ENCODE peak calls at places on chromosomes 5 and 9, in eight cellular contexts. One of them, this sample, is unnamed.

GRCh38 chr5:138448481-138449398 is 9.9 kb downstream of the REEP2 start:
- DNase-seq in upper lobe of right lung: no peak
- DNase-seq in EL: peak
- DNase-seq in AG20443: peak
- DNase-seq in hepatic stellate cell: peak
- DNase-seq in IMR-90: peak
- DNase-seq in spleen: no peak
- DNase-seq in HTR-8/SVneo: no peak
- DNase-seq in this sample: peak

GRCh38 chr5:139389701-139390638 is at the start of gene MZB1:
- DNase-seq in upper lobe of right lung: no peak
- DNase-seq in IMR-90: no peak
- DNase-seq in spleen: peak
- DNase-seq in AG20443: no peak
- DNase-seq in HTR-8/SVneo: no peak
- DNase-seq in hepatic stellate cell: no peak
- DNase-seq in EL: no peak
- DNase-seq in this sample: no peak

GRCh38 chr9:129609486-129610192 is 11.3 kb downstream of the C9orf50 start:
- DNase-seq in hepatic stellate cell: peak
- DNase-seq in IMR-90: no peak
- DNase-seq in AG20443: peak
- DNase-seq in upper lobe of right lung: peak
- DNase-seq in spleen: peak
- DNase-seq in HTR-8/SVneo: no peak
- DNase-seq in EL: peak
- DNase-seq in this sample: no peak

GRCh38 chr5:131282235-131282634 is 18.4 kb downstream of the CDC42SE2 start:
- DNase-seq in HTR-8/SVneo: no peak
- DNase-seq in IMR-90: no peak
- DNase-seq in hepatic stellate cell: no peak
- DNase-seq in EL: no peak
- DNase-seq in AG20443: no peak
- DNase-seq in upper lobe of right lung: no peak
- DNase-seq in spleen: no peak
- DNase-seq in this sample: no peak

GRCh38 chr5:77167695-77168111 is 42.8 kb upstream of the PDE8B start:
- DNase-seq in AG20443: peak
- DNase-seq in spleen: no peak
- DNase-seq in IMR-90: peak
- DNase-seq in EL: peak
- DNase-seq in upper lobe of right lung: no peak
- DNase-seq in HTR-8/SVneo: peak
- DNase-seq in hepatic stellate cell: peak
- DNase-seq in this sample: no peak

GRCh38 chr5:141560725-141561483 is 57.9 kb downstream of the DIAPH1 start:
- DNase-seq in AG20443: peak
- DNase-seq in HTR-8/SVneo: peak
- DNase-seq in hepatic stellate cell: peak
- DNase-seq in spleen: no peak
- DNase-seq in EL: peak
- DNase-seq in upper lobe of right lung: peak
- DNase-seq in IMR-90: peak
- DNase-seq in this sample: no peak

GRCh38 chr9:124257865-124258764 is at the start of gene NEK6:
- DNase-seq in hepatic stellate cell: peak
- DNase-seq in upper lobe of right lung: peak
- DNase-seq in spleen: peak
- DNase-seq in HTR-8/SVneo: no peak
- DNase-seq in IMR-90: peak
- DNase-seq in AG20443: peak
- DNase-seq in EL: peak
- DNase-seq in this sample: no peak

GRCh38 chr5:74206571-74207550 is 433.7 kb downstream of the ENC1 start:
- DNase-seq in upper lobe of right lung: peak
- DNase-seq in hepatic stellate cell: no peak
- DNase-seq in AG20443: peak
- DNase-seq in spleen: no peak
- DNase-seq in EL: peak
- DNase-seq in IMR-90: peak
- DNase-seq in HTR-8/SVneo: peak
- DNase-seq in this sample: no peak

GRCh38 chr9:134392900-134393299 is 66.6 kb downstream of the RXRA start:
- DNase-seq in IMR-90: no peak
- DNase-seq in EL: no peak
- DNase-seq in AG20443: no peak
- DNase-seq in HTR-8/SVneo: no peak
- DNase-seq in upper lobe of right lung: no peak
- DNase-seq in spleen: no peak
- DNase-seq in hepatic stellate cell: no peak
- DNase-seq in this sample: no peak

GRCh38 chr9:87270241-87271234 is 227.1 kb upstream of the DAPK1 start:
- DNase-seq in hepatic stellate cell: peak
- DNase-seq in IMR-90: peak
- DNase-seq in AG20443: peak
- DNase-seq in spleen: no peak
- DNase-seq in upper lobe of right lung: no peak
- DNase-seq in EL: peak
- DNase-seq in HTR-8/SVneo: no peak
- DNase-seq in this sample: no peak

GRCh38 chr9:93390953-93391515 is 60.5 kb upstream of the FAM120A start:
- DNase-seq in IMR-90: no peak
- DNase-seq in AG20443: no peak
- DNase-seq in EL: no peak
- DNase-seq in upper lobe of right lung: no peak
- DNase-seq in HTR-8/SVneo: no peak
- DNase-seq in hepatic stellate cell: no peak
- DNase-seq in spleen: no peak
- DNase-seq in this sample: no peak

GRCh38 chr5:13955896-13956295 is 11.4 kb upstream of the DNAH5 start:
- DNase-seq in HTR-8/SVneo: no peak
- DNase-seq in spleen: no peak
- DNase-seq in upper lobe of right lung: no peak
- DNase-seq in EL: peak
- DNase-seq in hepatic stellate cell: peak
- DNase-seq in AG20443: peak
- DNase-seq in IMR-90: peak
- DNase-seq in this sample: no peak

GRCh38 chr5:115343855-115344254 is 47.4 kb upstream of the CCDC112 start:
- DNase-seq in AG20443: peak
- DNase-seq in HTR-8/SVneo: no peak
- DNase-seq in IMR-90: peak
- DNase-seq in spleen: no peak
- DNase-seq in hepatic stellate cell: peak
- DNase-seq in upper lobe of right lung: no peak
- DNase-seq in EL: peak
- DNase-seq in this sample: no peak

GRCh38 chr5:95843733-95844223 is 21.3 kb upstream of the GLRX start:
- DNase-seq in AG20443: peak
- DNase-seq in EL: peak
- DNase-seq in hepatic stellate cell: no peak
- DNase-seq in HTR-8/SVneo: no peak
- DNase-seq in spleen: no peak
- DNase-seq in upper lobe of right lung: peak
- DNase-seq in IMR-90: no peak
- DNase-seq in this sample: no peak

GRCh38 chr5:180047667-180048066 is 23.9 kb downstream of the RNF130 start:
- DNase-seq in EL: no peak
- DNase-seq in spleen: no peak
- DNase-seq in IMR-90: no peak
- DNase-seq in upper lobe of right lung: peak
- DNase-seq in HTR-8/SVneo: no peak
- DNase-seq in AG20443: no peak
- DNase-seq in hepatic stellate cell: no peak
- DNase-seq in this sample: no peak

GRCh38 chr9:34334337-34334824 is 5.0 kb downstream of the NUDT2 start:
- DNase-seq in EL: no peak
- DNase-seq in spleen: no peak
- DNase-seq in upper lobe of right lung: no peak
- DNase-seq in hepatic stellate cell: no peak
- DNase-seq in HTR-8/SVneo: no peak
- DNase-seq in IMR-90: peak
- DNase-seq in AG20443: no peak
- DNase-seq in this sample: no peak

GRCh38 chr5:147310059-147310704 is 75.4 kb downstream of the STK32A start:
- DNase-seq in spleen: no peak
- DNase-seq in AG20443: peak
- DNase-seq in upper lobe of right lung: peak
- DNase-seq in hepatic stellate cell: no peak
- DNase-seq in HTR-8/SVneo: peak
- DNase-seq in IMR-90: peak
- DNase-seq in EL: peak
- DNase-seq in this sample: no peak

GRCh38 chr9:103798620-103799019 is 295.5 kb upstream of the SMC2 start:
- DNase-seq in IMR-90: no peak
- DNase-seq in spleen: no peak
- DNase-seq in hepatic stellate cell: peak
- DNase-seq in EL: peak
- DNase-seq in HTR-8/SVneo: peak
- DNase-seq in upper lobe of right lung: no peak
- DNase-seq in AG20443: no peak
- DNase-seq in this sample: no peak

GRCh38 chr9:84371737-84372136 is 31.2 kb upstream of the SLC28A3 start:
- DNase-seq in upper lobe of right lung: no peak
- DNase-seq in AG20443: peak
- DNase-seq in HTR-8/SVneo: peak
- DNase-seq in hepatic stellate cell: peak
- DNase-seq in EL: peak
- DNase-seq in spleen: no peak
- DNase-seq in IMR-90: peak
- DNase-seq in this sample: no peak

GRCh38 chr5:132467292-132467984 is 23.1 kb downstream of the IRF1 start:
- DNase-seq in EL: no peak
- DNase-seq in AG20443: no peak
- DNase-seq in IMR-90: no peak
- DNase-seq in upper lobe of right lung: peak
- DNase-seq in spleen: peak
- DNase-seq in hepatic stellate cell: no peak
- DNase-seq in HTR-8/SVneo: no peak
- DNase-seq in this sample: peak

GRCh38 chr5:124411089-124411488 is 335.4 kb downstream of the ZNF608 start:
- DNase-seq in spleen: no peak
- DNase-seq in IMR-90: peak
- DNase-seq in hepatic stellate cell: no peak
- DNase-seq in upper lobe of right lung: no peak
- DNase-seq in EL: no peak
- DNase-seq in AG20443: no peak
- DNase-seq in HTR-8/SVneo: no peak
- DNase-seq in this sample: no peak

GRCh38 chr9:114592356-114592755 is 4.8 kb downstream of the ATP6V1G1 start:
- DNase-seq in AG20443: peak
- DNase-seq in EL: peak
- DNase-seq in IMR-90: peak
- DNase-seq in hepatic stellate cell: peak
- DNase-seq in upper lobe of right lung: no peak
- DNase-seq in spleen: no peak
- DNase-seq in HTR-8/SVneo: no peak
- DNase-seq in this sample: no peak

GRCh38 chr5:96548941-96549340 is 113.2 kb upstream of the CAST start:
- DNase-seq in HTR-8/SVneo: no peak
- DNase-seq in spleen: no peak
- DNase-seq in upper lobe of right lung: no peak
- DNase-seq in AG20443: no peak
- DNase-seq in EL: no peak
- DNase-seq in hepatic stellate cell: no peak
- DNase-seq in IMR-90: no peak
- DNase-seq in this sample: no peak

GRCh38 chr5:136058031-136058971 is 29.5 kb downstream of the TGFBI start:
- DNase-seq in AG20443: peak
- DNase-seq in EL: peak
- DNase-seq in HTR-8/SVneo: peak
- DNase-seq in spleen: peak
- DNase-seq in IMR-90: peak
- DNase-seq in upper lobe of right lung: no peak
- DNase-seq in hepatic stellate cell: peak
- DNase-seq in this sample: peak

GRCh38 chr9:72588336-72588735 is 66.9 kb downstream of the TMC1 start:
- DNase-seq in hepatic stellate cell: no peak
- DNase-seq in AG20443: no peak
- DNase-seq in upper lobe of right lung: no peak
- DNase-seq in IMR-90: peak
- DNase-seq in spleen: no peak
- DNase-seq in HTR-8/SVneo: no peak
- DNase-seq in EL: no peak
- DNase-seq in this sample: no peak

GRCh38 chr5:95761771-95762680 is 30.9 kb downstream of the RHOBTB3 start:
- DNase-seq in upper lobe of right lung: no peak
- DNase-seq in hepatic stellate cell: no peak
- DNase-seq in IMR-90: peak
- DNase-seq in EL: peak
- DNase-seq in HTR-8/SVneo: peak
- DNase-seq in spleen: no peak
- DNase-seq in AG20443: no peak
- DNase-seq in this sample: no peak

GRCh38 chr5:113090336-113091106 is 113.9 kb downstream of the DCP2 start:
- DNase-seq in spleen: no peak
- DNase-seq in EL: peak
- DNase-seq in HTR-8/SVneo: no peak
- DNase-seq in AG20443: no peak
- DNase-seq in hepatic stellate cell: no peak
- DNase-seq in upper lobe of right lung: no peak
- DNase-seq in IMR-90: no peak
- DNase-seq in this sample: no peak

GRCh38 chr9:127133739-127134167 is 11.3 kb upstream of the ANGPTL2 start:
- DNase-seq in spleen: no peak
- DNase-seq in EL: peak
- DNase-seq in IMR-90: peak
- DNase-seq in upper lobe of right lung: peak
- DNase-seq in AG20443: peak
- DNase-seq in hepatic stellate cell: peak
- DNase-seq in HTR-8/SVneo: no peak
- DNase-seq in this sample: peak

GRCh38 chr9:18429065-18429464 is 44.9 kb upstream of the ADAMTSL1 start:
- DNase-seq in hepatic stellate cell: no peak
- DNase-seq in spleen: no peak
- DNase-seq in HTR-8/SVneo: no peak
- DNase-seq in IMR-90: peak
- DNase-seq in AG20443: peak
- DNase-seq in EL: peak
- DNase-seq in upper lobe of right lung: no peak
- DNase-seq in this sample: no peak

GRCh38 chr5:75362474-75362975 is 25.5 kb downstream of the HMGCR start:
- DNase-seq in upper lobe of right lung: no peak
- DNase-seq in HTR-8/SVneo: no peak
- DNase-seq in AG20443: no peak
- DNase-seq in EL: no peak
- DNase-seq in hepatic stellate cell: no peak
- DNase-seq in spleen: no peak
- DNase-seq in IMR-90: no peak
- DNase-seq in this sample: no peak

GRCh38 chr9:85040141-85040540 is 370.6 kb downstream of the NTRK2 start:
- DNase-seq in AG20443: no peak
- DNase-seq in hepatic stellate cell: no peak
- DNase-seq in upper lobe of right lung: no peak
- DNase-seq in HTR-8/SVneo: no peak
- DNase-seq in EL: no peak
- DNase-seq in IMR-90: no peak
- DNase-seq in spleen: no peak
- DNase-seq in this sample: no peak

GRCh38 chr5:178213003-178213449 is 8.7 kb downstream of the HNRNPAB start:
- DNase-seq in hepatic stellate cell: no peak
- DNase-seq in spleen: peak
- DNase-seq in upper lobe of right lung: no peak
- DNase-seq in EL: no peak
- DNase-seq in IMR-90: no peak
- DNase-seq in HTR-8/SVneo: no peak
- DNase-seq in AG20443: no peak
- DNase-seq in this sample: no peak

GRCh38 chr9:34957492-34958410 is at the start of gene PHF24:
- DNase-seq in hepatic stellate cell: peak
- DNase-seq in IMR-90: no peak
- DNase-seq in spleen: peak
- DNase-seq in EL: peak
- DNase-seq in AG20443: peak
- DNase-seq in HTR-8/SVneo: no peak
- DNase-seq in upper lobe of right lung: no peak
- DNase-seq in this sample: no peak

GRCh38 chr9:120066315-120066714 is 513.7 kb downstream of the CDK5RAP2 start:
- DNase-seq in upper lobe of right lung: no peak
- DNase-seq in EL: no peak
- DNase-seq in IMR-90: no peak
- DNase-seq in hepatic stellate cell: no peak
- DNase-seq in spleen: no peak
- DNase-seq in HTR-8/SVneo: no peak
- DNase-seq in AG20443: peak
- DNase-seq in this sample: no peak

This sample was measured in mesenteric fat pad.